ENCODE peak calls at places on chromosomes 3 and 15, in eight cellular contexts. Z, X, N, L, H, J, V and Y are unnamed samples.

GRCh38 chr3:191737742-191738141 is 276.8 kb downstream of the PYDC2 start:
- DNase-seq in H (no peak), J (no peak), X (no peak), L (no peak), Z (no peak), N (no peak), V (no peak), Y (no peak)

GRCh38 chr3:108877906-108878305 is 55.3 kb downstream of the TRAT1 start:
- DNase-seq in H (no peak), Z (no peak), J (no peak), V (no peak), N (no peak), L (peak; percentile 87), X (no peak), Y (no peak)

GRCh38 chr3:72907851-72908620 is 20.2 kb downstream of the GXYLT2 start:
- DNase-seq in J (peak; percentile 59), L (no peak), Z (no peak), H (no peak), V (no peak), X (no peak), N (no peak), Y (peak; percentile 77)

GRCh38 chr15:59200560-59200959 is 6.1 kb upstream of the LDHAL6B start:
- DNase-seq in V (no peak), N (no peak), J (peak; percentile 56), L (no peak), H (no peak), Z (no peak), X (no peak), Y (no peak)

GRCh38 chr15:74461847-74462511 is 1.0 kb upstream of the UBL7 start:
- DNase-seq in H (no peak), V (no peak), X (no peak), N (no peak), Z (no peak), L (no peak), J (peak; percentile 22), Y (no peak)

GRCh38 chr3:70488131-70488530 is 175.7 kb upstream of the MDFIC2 start:
- DNase-seq in V (no peak), X (no peak), L (no peak), Z (no peak), N (no peak), J (no peak), H (no peak), Y (no peak)

GRCh38 chr15:67161881-67162280 is 92.6 kb downstream of the AAGAB start:
- DNase-seq in L (peak; percentile 29), N (no peak), X (no peak), J (no peak), H (peak; percentile 29), Z (no peak), V (no peak), Y (no peak)

GRCh38 chr15:99486371-99487336 is 79.1 kb upstream of the MEF2A start:
- DNase-seq in J (peak; percentile 86), H (peak; percentile 88), N (no peak), V (no peak), X (peak; percentile 33), L (peak; percentile 55), Z (peak; percentile 79), Y (no peak)

GRCh38 chr15:41971089-41971892 is 1.1 kb downstream of the EHD4 start:
- DNase-seq in L (no peak), J (peak; percentile 78), N (peak; percentile 82), H (peak; percentile 79), Z (peak; percentile 57), X (peak; percentile 90), V (no peak), Y (peak; percentile 69)

GRCh38 chr3:111691293-111691909 is 96.3 kb upstream of the ZBED2 start:
- DNase-seq in Z (no peak), H (no peak), J (peak; percentile 66), L (peak; percentile 51), V (no peak), N (no peak), X (no peak), Y (peak; percentile 79)

GRCh38 chr15:31200735-31201151 is 99.2 kb upstream of the TRPM1 start:
- DNase-seq in X (peak; percentile 83), J (peak; percentile 42), H (peak; percentile 85), N (peak; percentile 41), V (no peak), L (no peak), Z (peak; percentile 62), Y (peak; percentile 84)

GRCh38 chr15:66707310-66708160 is 5.5 kb downstream of the SMAD6 start:
- DNase-seq in X (no peak), V (no peak), H (peak; percentile 75), L (no peak), Z (peak; percentile 67), J (peak; percentile 42), N (no peak), Y (peak; percentile 62)

GRCh38 chr3:56955551-56956131 is 104.8 kb upstream of the SPATA12 start:
- DNase-seq in X (no peak), J (no peak), N (no peak), L (no peak), H (no peak), Z (no peak), V (no peak), Y (peak; percentile 50)

GRCh38 chr3:3177861-3178497 is 1.5 kb downstream of the CRBN start:
- DNase-seq in J (no peak), L (peak; percentile 49), Z (no peak), N (no peak), V (no peak), X (no peak), H (no peak), Y (peak; percentile 48)

GRCh38 chr3:72614394-72615074 is 233.7 kb downstream of the SHQ1 start:
- DNase-seq in H (no peak), L (no peak), V (no peak), N (no peak), X (no peak), J (no peak), Z (no peak), Y (no peak)

GRCh38 chr3:101138817-101139216 is 145.6 kb upstream of the ABI3BP start:
- DNase-seq in H (no peak), L (no peak), V (no peak), Z (no peak), X (no peak), J (no peak), N (no peak), Y (no peak)

GRCh38 chr3:190122198-190122771 is 1.6 kb upstream of the P3H2 start:
- DNase-seq in V (no peak), L (peak; percentile 30), X (no peak), Z (no peak), N (no peak), H (no peak), J (peak; percentile 65), Y (peak; percentile 58)

GRCh38 chr3:46829699-46830208 is 33.5 kb downstream of the MYL3 start:
- DNase-seq in H (no peak), N (peak; percentile 14), Z (no peak), X (peak; percentile 63), V (no peak), J (no peak), L (no peak), Y (no peak)

GRCh38 chr3:63947594-63947993 is 35.4 kb upstream of the SCAANT1 start:
- DNase-seq in N (no peak), H (no peak), Z (no peak), X (no peak), L (no peak), V (no peak), J (no peak), Y (no peak)

GRCh38 chr15:56496635-56497034 is 31.7 kb upstream of the MNS1 start:
- DNase-seq in X (no peak), L (peak; percentile 45), N (no peak), V (peak; percentile 42), J (peak; percentile 70), H (no peak), Z (no peak), Y (peak; percentile 91)

GRCh38 chr3:135224963-135225362 is 429.9 kb downstream of the EPHB1 start:
- DNase-seq in Z (no peak), L (no peak), N (no peak), H (no peak), X (no peak), J (no peak), V (no peak), Y (no peak)